ENCODE peak calls at places on chromosomes 3 and 15, in nine cellular contexts. U is neural progenitor cell, I is GM12878, S is astrocyte, B is astrocyte of the cerebellum, L is cardiac fibroblast, M is fibroblast of the aortic adventitia, W is AG10803, X is tibial nerve. G is an unnamed sample.

GRCh38 chr15:56017920-56018319 is 24.5 kb upstream of the NEDD4 start:
- DNase-seq in U (no peak), I (no peak), S (no peak), B (no peak), L (no peak), M (no peak), W (no peak), X (no peak), G (no peak)

GRCh38 chr3:44862221-44862637 is 517 bp downstream of the TMEM42 start:
- DNase-seq in U (no peak), I (no peak), S (peak), B (no peak), L (peak), M (peak), W (no peak), X (no peak), G (no peak)

GRCh38 chr3:122146466-122146865 is 37.0 kb upstream of the CASR start:
- DNase-seq in U (no peak), I (peak), S (no peak), B (no peak), L (no peak), M (no peak), W (no peak), X (no peak), G (no peak)

GRCh38 chr3:45927881-45928280 is 15.4 kb upstream of the CXCR6 start:
- DNase-seq in U (no peak), I (no peak), S (peak), B (no peak), L (no peak), M (peak), W (peak), X (no peak), G (no peak)

GRCh38 chr3:149010966-149011365 is 19.6 kb downstream of the GYG1 start:
- DNase-seq in U (no peak), I (no peak), S (no peak), B (no peak), L (no peak), M (no peak), W (no peak), X (no peak), G (no peak)

GRCh38 chr3:10099030-10099429 is 9.0 kb downstream of the FANCD2OS start:
- DNase-seq in U (no peak), I (no peak), S (no peak), B (no peak), L (no peak), M (no peak), W (no peak), X (no peak), G (no peak)

GRCh38 chr3:126527006-126527405 is 3.1 kb downstream of the CHST13 start:
- DNase-seq in U (no peak), I (no peak), S (no peak), B (no peak), L (no peak), M (no peak), W (no peak), X (no peak), G (no peak)

GRCh38 chr3:147400111-147400510 is 6.2 kb downstream of the ZIC4 start:
- DNase-seq in U (no peak), I (no peak), S (no peak), B (no peak), L (no peak), M (no peak), W (peak), X (no peak), G (no peak)

GRCh38 chr15:50774450-50774849 is 8.9 kb upstream of the SPPL2A start:
- DNase-seq in U (no peak), I (no peak), S (no peak), B (no peak), L (no peak), M (no peak), W (no peak), X (no peak), G (no peak)

GRCh38 chr3:10164546-10165393 is at the start of gene IRAK2:
- DNase-seq in U (peak), I (no peak), S (peak), B (no peak), L (peak), M (peak), W (peak), X (peak), G (peak)

GRCh38 chr3:197298858-197299854 is 744 bp upstream of the DLG1 start:
- DNase-seq in U (peak), I (no peak), S (no peak), B (no peak), L (no peak), M (peak), W (peak), X (no peak), G (peak)

GRCh38 chr3:127566801-127567200 is 23.7 kb downstream of the TPRA1 start:
- DNase-seq in U (peak), I (no peak), S (no peak), B (peak), L (no peak), M (no peak), W (no peak), X (no peak), G (no peak)

GRCh38 chr3:159627229-159627628 is 361.4 kb upstream of the IL12A start:
- DNase-seq in U (no peak), I (no peak), S (no peak), B (no peak), L (no peak), M (no peak), W (no peak), X (no peak), G (no peak)

GRCh38 chr15:88479169-88479568 is 11.7 kb downstream of the MRPS11 start:
- DNase-seq in U (no peak), I (no peak), S (no peak), B (no peak), L (no peak), M (no peak), W (no peak), X (no peak), G (no peak)

GRCh38 chr15:33955945-33956344 is 12.4 kb upstream of the CHRM5 start:
- DNase-seq in U (no peak), I (no peak), S (no peak), B (no peak), L (no peak), M (no peak), W (no peak), X (no peak), G (no peak)

GRCh38 chr3:143849854-143850549 is 1.7 kb upstream of the SLC9A9 start:
- DNase-seq in U (no peak), I (peak), S (peak), B (peak), L (peak), M (peak), W (peak), X (no peak), G (no peak)

GRCh38 chr3:174483254-174483653 is 375.9 kb upstream of the NAALADL2 start:
- DNase-seq in U (peak), I (no peak), S (no peak), B (no peak), L (no peak), M (no peak), W (no peak), X (no peak), G (no peak)

GRCh38 chr3:86787091-86787490 is 203.9 kb downstream of the VGLL3 start:
- DNase-seq in U (no peak), I (no peak), S (peak), B (peak), L (peak), M (peak), W (peak), X (no peak), G (no peak)

GRCh38 chr15:31365655-31366127 is 39.1 kb downstream of the KLF13 start:
- DNase-seq in U (peak), I (no peak), S (peak), B (peak), L (peak), M (peak), W (peak), X (peak), G (peak)

GRCh38 chr3:116059421-116060096 is 385.7 kb downstream of the LSAMP start:
- DNase-seq in U (peak), I (no peak), S (peak), B (peak), L (peak), M (peak), W (peak), X (no peak), G (no peak)

GRCh38 chr3:155069729-155070128 is 10.4 kb upstream of the MME start:
- DNase-seq in U (no peak), I (no peak), S (peak), B (no peak), L (peak), M (peak), W (peak), X (no peak), G (no peak)

GRCh38 chr3:25293736-25294135 is 134.3 kb upstream of the RARB start:
- DNase-seq in U (peak), I (no peak), S (no peak), B (no peak), L (peak), M (no peak), W (peak), X (no peak), G (peak)

GRCh38 chr15:100759116-100759515 is 120.5 kb upstream of the ALDH1A3 start:
- DNase-seq in U (no peak), I (no peak), S (peak), B (peak), L (peak), M (peak), W (peak), X (no peak), G (no peak)

GRCh38 chr3:9279959-9280358 is 30.5 kb upstream of the SRGAP3 start:
- DNase-seq in U (peak), I (no peak), S (peak), B (peak), L (peak), M (peak), W (peak), X (no peak), G (no peak)

GRCh38 chr3:121705541-121705940 is 44.0 kb downstream of the GOLGB1 start:
- DNase-seq in U (no peak), I (no peak), S (no peak), B (no peak), L (no peak), M (no peak), W (no peak), X (no peak), G (no peak)

GRCh38 chr3:56761887-56762605 is 39.7 kb downstream of the ARHGEF3 start:
- DNase-seq in U (no peak), I (no peak), S (peak), B (no peak), L (peak), M (peak), W (peak), X (no peak), G (peak)

GRCh38 chr15:63718590-63719035 is 115.1 kb downstream of the HERC1 start:
- DNase-seq in U (no peak), I (no peak), S (peak), B (peak), L (peak), M (peak), W (peak), X (no peak), G (no peak)

GRCh38 chr3:126545544-126545943 is 13.2 kb downstream of the C3orf22 start:
- DNase-seq in U (no peak), I (no peak), S (no peak), B (no peak), L (no peak), M (no peak), W (no peak), X (no peak), G (peak)

GRCh38 chr15:62521396-62521795 is 356.3 kb upstream of the C2CD4B start:
- DNase-seq in U (no peak), I (no peak), S (no peak), B (no peak), L (no peak), M (no peak), W (no peak), X (no peak), G (no peak)

GRCh38 chr3:72767927-72768880 is 80.0 kb downstream of the SHQ1 start:
- DNase-seq in U (peak), I (no peak), S (no peak), B (no peak), L (no peak), M (no peak), W (no peak), X (no peak), G (no peak)

GRCh38 chr3:170012683-170013400 is 25.0 kb upstream of the GPR160 start:
- DNase-seq in U (no peak), I (no peak), S (no peak), B (no peak), L (no peak), M (no peak), W (no peak), X (no peak), G (no peak)

GRCh38 chr3:150889105-150889504 is 16.1 kb downstream of the MINDY4B start:
- DNase-seq in U (no peak), I (no peak), S (no peak), B (no peak), L (no peak), M (no peak), W (no peak), X (no peak), G (no peak)

GRCh38 chr3:3708769-3709115 is 90.5 kb upstream of the LRRN1 start:
- DNase-seq in U (no peak), I (no peak), S (no peak), B (no peak), L (no peak), M (no peak), W (no peak), X (no peak), G (no peak)

GRCh38 chr15:82146990-82147461 is 101.2 kb upstream of the MEX3B start:
- DNase-seq in U (no peak), I (no peak), S (peak), B (peak), L (peak), M (peak), W (peak), X (no peak), G (no peak)

GRCh38 chr3:81218023-81218422 is 543.4 kb downstream of the GBE1 start:
- DNase-seq in U (peak), I (no peak), S (peak), B (peak), L (peak), M (peak), W (no peak), X (no peak), G (no peak)

GRCh38 chr3:103499132-103499885 is 1064.5 kb downstream of the ZPLD1 start:
- DNase-seq in U (no peak), I (no peak), S (peak), B (peak), L (peak), M (no peak), W (peak), X (no peak), G (no peak)

GRCh38 chr3:107765524-107765923 is 242.8 kb downstream of the BBX start:
- DNase-seq in U (no peak), I (no peak), S (no peak), B (no peak), L (no peak), M (no peak), W (no peak), X (no peak), G (no peak)

DNA sequence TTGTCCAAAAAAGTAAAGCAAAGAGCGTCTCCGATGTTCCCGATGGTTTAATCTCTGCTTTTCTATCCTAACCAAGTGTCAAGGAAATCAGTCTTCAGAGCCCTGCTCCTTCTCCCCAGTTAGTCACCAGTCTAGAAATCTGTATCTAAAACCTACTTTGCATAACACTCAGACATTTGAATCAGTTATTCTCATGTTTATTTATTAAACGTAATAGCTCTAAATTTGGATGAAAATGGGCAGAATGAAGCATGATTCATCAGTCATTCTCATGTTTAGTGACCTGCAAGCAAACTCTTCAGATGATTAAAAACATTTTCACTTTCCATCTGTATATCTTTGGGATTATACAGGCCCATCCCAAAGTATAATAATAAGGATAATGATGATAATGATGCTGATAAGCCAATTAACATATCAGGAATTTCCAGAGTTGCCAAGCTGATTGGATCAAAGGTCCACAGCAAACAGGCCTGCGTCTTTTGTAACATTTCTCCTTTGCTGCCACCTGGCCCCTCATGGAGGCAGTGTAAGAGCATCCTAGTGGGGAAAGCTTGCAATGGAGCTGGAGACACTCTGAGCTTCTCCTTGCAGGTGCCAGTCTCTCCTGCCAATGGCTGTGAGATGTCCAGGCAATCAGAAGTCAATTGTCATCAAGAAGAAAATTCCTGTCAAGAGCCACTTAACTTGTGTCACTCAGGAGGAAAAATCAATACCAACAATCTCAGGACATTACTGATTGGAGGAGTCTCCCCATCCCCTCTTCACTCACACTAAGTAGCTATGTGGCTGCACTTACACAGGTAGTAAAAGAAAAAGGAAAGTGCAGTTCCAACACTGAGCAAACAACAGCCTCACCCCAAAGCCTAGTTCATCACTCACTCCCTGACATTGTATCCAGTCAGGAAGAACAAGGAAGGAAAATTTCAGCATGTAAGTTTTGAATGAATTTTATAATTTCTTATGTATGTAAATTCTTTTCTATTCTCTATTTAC is 273.7 kb downstream of the IGSF11 start:
- DNase-seq in U (peak), I (no peak), S (peak), B (no peak), L (no peak), M (no peak), W (no peak), X (no peak), G (no peak)
- H3K4me3 ChIP-seq in U (no peak), I (no peak), S (no peak), B (no peak), L (no peak), M (no peak), W (no peak), X (no peak), G (no peak)

DNA sequence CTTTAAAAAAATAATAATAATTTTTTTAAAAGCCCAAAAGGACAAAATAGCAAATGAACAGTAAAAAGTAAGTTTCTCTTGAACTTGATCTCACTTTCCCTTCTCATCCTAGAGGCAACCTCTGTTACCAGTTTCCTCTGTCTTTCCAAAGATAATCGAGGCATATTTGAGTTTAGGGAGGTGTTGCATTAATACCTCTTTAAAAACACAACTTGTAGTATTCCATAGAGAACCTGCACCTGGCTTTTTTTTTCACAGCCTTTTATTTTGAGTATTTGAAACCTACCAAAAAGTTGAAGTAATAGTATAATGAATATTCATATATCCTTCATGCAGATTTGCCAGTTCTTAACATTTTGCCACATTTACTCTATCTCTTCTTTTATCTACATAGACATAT is 9.1 kb downstream of the CSK start:
- DNase-seq in U (no peak), I (no peak), S (no peak), B (no peak), L (no peak), M (no peak), W (no peak), X (no peak), G (no peak)
- TF ChIP-seq CTCF in U (no peak), I (no peak), S (no peak), B (no peak), L (no peak), M (no peak), W (no peak), X (no peak), G (no peak)

GRCh38 chr15:65184305-65184943 is 718 bp downstream of the CLPX start:
- DNase-seq in U (peak), I (no peak), S (peak), B (no peak), L (peak), M (peak), W (peak), X (peak), G (peak)

GRCh38 chr15:65180167-65180566 is 5.0 kb downstream of the CLPX start:
- DNase-seq in U (no peak), I (no peak), S (no peak), B (no peak), L (no peak), M (no peak), W (no peak), X (no peak), G (no peak)

GRCh38 chr15:65184944-65185717 is at the start of gene CLPX:
- DNase-seq in U (peak), I (peak), S (peak), B (peak), L (peak), M (peak), W (peak), X (peak), G (peak)

GRCh38 chr15:65183847-65184159 is 1.3 kb downstream of the CLPX start:
- DNase-seq in U (no peak), I (no peak), S (no peak), B (no peak), L (no peak), M (no peak), W (no peak), X (no peak), G (no peak)

GRCh38 chr15:65182538-65182937 is 2.6 kb downstream of the CLPX start:
- DNase-seq in U (no peak), I (no peak), S (no peak), B (no peak), L (no peak), M (no peak), W (no peak), X (no peak), G (no peak)
- H3K4me3 ChIP-seq in U (no peak), I (peak), S (no peak), B (no peak), L (no peak), M (no peak), W (no peak), X (no peak), G (no peak)

GRCh38 chr15:80619677-80620076 is 75.4 kb upstream of the ABHD17C start:
- DNase-seq in U (peak), I (no peak), S (no peak), B (peak), L (peak), M (peak), W (peak), X (no peak), G (no peak)
- TF ChIP-seq CTCF in U (peak), I (no peak), S (no peak), B (peak), L (no peak), M (peak), W (peak), X (no peak), G (no peak)

DNA sequence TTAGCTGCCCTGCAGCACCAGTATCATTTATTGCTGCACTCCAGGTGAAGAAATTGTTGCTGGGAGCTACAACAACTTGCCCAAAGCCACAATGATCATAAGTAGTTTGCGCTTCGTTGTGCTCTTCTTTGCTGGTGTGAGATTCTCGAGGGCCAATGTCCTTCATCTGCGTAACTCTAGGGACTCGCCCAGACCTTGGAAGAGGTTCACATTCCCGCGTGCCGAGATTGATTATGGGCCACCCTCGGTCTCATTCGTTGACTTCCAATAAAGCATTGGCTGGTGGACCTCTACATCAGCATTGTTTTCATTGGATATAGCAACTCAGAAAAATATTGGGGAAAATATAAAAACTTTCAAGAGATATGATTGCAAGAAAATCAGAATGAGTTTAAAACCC is 424 bp upstream of the PHLDB2 start:
- DNase-seq in U (peak), I (no peak), S (no peak), B (no peak), L (no peak), M (no peak), W (no peak), X (no peak), G (no peak)
- H3K4me3 ChIP-seq in U (peak), I (peak), S (peak), B (peak), L (peak), M (peak), W (peak), X (peak), G (peak)

GRCh38 chr15:98177950-98178848 is 217.7 kb downstream of the ARRDC4 start:
- DNase-seq in U (peak), I (no peak), S (peak), B (peak), L (peak), M (peak), W (peak), X (no peak), G (peak)

GRCh38 chr15:98169551-98169950 is 209.0 kb downstream of the ARRDC4 start:
- DNase-seq in U (no peak), I (no peak), S (no peak), B (no peak), L (no peak), M (no peak), W (no peak), X (no peak), G (no peak)

GRCh38 chr15:98174286-98174685 is 213.8 kb downstream of the ARRDC4 start:
- DNase-seq in U (no peak), I (no peak), S (no peak), B (no peak), L (no peak), M (no peak), W (peak), X (no peak), G (no peak)
- TF ChIP-seq CTCF in U (no peak), I (no peak), S (no peak), B (no peak), L (no peak), M (no peak), W (no peak), X (no peak), G (no peak)

GRCh38 chr3:46947981-46948791 is 28.4 kb downstream of the CCDC12 start:
- DNase-seq in U (no peak), I (no peak), S (peak), B (no peak), L (peak), M (peak), W (no peak), X (no peak), G (peak)
- H3K4me3 ChIP-seq in U (no peak), I (no peak), S (no peak), B (no peak), L (no peak), M (no peak), W (no peak), X (no peak), G (no peak)

G was measured in uterus.